ENCODE peak calls at places on chromosomes 11 and 22, in five cellular contexts. P, W, J, L and T are unnamed samples.

GRCh38 chr11:129451524-129451923 is 75.9 kb downstream of the BARX2 start:
- DNase-seq in P (no peak), W (no peak), L (no peak), J (no peak), T (no peak)

GRCh38 chr11:71342951-71343827 is 90.8 kb upstream of the SHANK2 start:
- DNase-seq in P (peak; percentile 28), J (peak; percentile 84), W (peak; percentile 29), L (peak; percentile 15), T (peak; percentile 23)

GRCh38 chr11:116871248-116871647 is 33.8 kb upstream of the APOA1 start:
- DNase-seq in J (no peak), W (peak; percentile 76), L (peak; percentile 90), P (no peak), T (peak; percentile 64)

GRCh38 chr22:29205598-29206371 is at the start of gene EMID1:
- DNase-seq in W (peak; percentile 36), J (peak; percentile 83), L (peak; percentile 9), P (no peak), T (peak; percentile 26)

GRCh38 chr11:120522736-120523135 is 11.2 kb downstream of the GRIK4 start:
- DNase-seq in J (no peak), L (no peak), W (no peak), P (no peak), T (no peak)

GRCh38 chr11:6251120-6251733 is 8.4 kb upstream of the CCKBR start:
- DNase-seq in W (peak; percentile 74), P (peak; percentile 82), L (peak; percentile 75), J (peak; percentile 83), T (peak; percentile 83)

GRCh38 chr11:116700586-116701220 is 72.1 kb downstream of the BUD13 start:
- DNase-seq in W (no peak), J (no peak), L (no peak), P (no peak), T (no peak)

GRCh38 chr11:66015094-66015881 is 3.5 kb downstream of the CST6 start:
- DNase-seq in L (no peak), P (peak; percentile 74), W (peak; percentile 72), J (no peak), T (no peak)

GRCh38 chr11:57536947-57537654 is at the start of gene SMTNL1:
- DNase-seq in P (no peak), W (no peak), J (no peak), L (no peak), T (no peak)

GRCh38 chr11:88704505-88704904 is 361.3 kb downstream of the GRM5 start:
- DNase-seq in L (peak; percentile 5), J (no peak), P (no peak), W (no peak), T (peak; percentile 4)

GRCh38 chr11:69983897-69984438 is 94.1 kb upstream of the ANO1 start:
- DNase-seq in L (peak; percentile 37), J (no peak), P (no peak), W (no peak), T (no peak)

GRCh38 chr11:17933710-17934109 is 79.1 kb downstream of the SERGEF start:
- DNase-seq in J (no peak), W (no peak), L (no peak), P (no peak), T (no peak)

GRCh38 chr11:83192846-83193245 is 666 bp upstream of the ANKRD42 start:
- DNase-seq in P (no peak), W (peak; percentile 26), J (no peak), L (no peak), T (peak; percentile 53)

GRCh38 chr22:42320463-42321416 is 50.3 kb upstream of the TCF20 start:
- DNase-seq in J (no peak), L (no peak), P (no peak), W (no peak), T (no peak)

GRCh38 chr11:119572481-119573424 is 149.8 kb upstream of the THY1 start:
- DNase-seq in W (no peak), J (no peak), L (no peak), P (no peak), T (no peak)

GRCh38 chr22:37145415-37146385 is 4.0 kb downstream of the IL2RB start:
- DNase-seq in L (peak; percentile 2), P (no peak), J (peak; percentile 17), W (no peak), T (no peak)

GRCh38 chr11:11937957-11938356 is 70.5 kb downstream of the DKK3 start:
- DNase-seq in J (no peak), L (peak; percentile 38), P (no peak), W (no peak), T (peak; percentile 4)

GRCh38 chr11:44899959-44900358 is 50.7 kb downstream of the TP53I11 start:
- DNase-seq in P (no peak), J (peak; percentile 63), W (peak; percentile 75), L (peak; percentile 71), T (peak; percentile 66)

GRCh38 chr11:126498281-126498680 is 142.8 kb downstream of the ST3GAL4 start:
- DNase-seq in L (no peak), J (no peak), P (no peak), W (no peak), T (no peak)

GRCh38 chr11:122705396-122705795 is 49.9 kb downstream of the UBASH3B start:
- DNase-seq in W (no peak), L (no peak), J (no peak), P (no peak), T (no peak)

GRCh38 chr22:46109474-46110003 is 40.8 kb upstream of the PPARA start:
- DNase-seq in P (no peak), L (no peak), J (no peak), W (no peak), T (no peak)

GRCh38 chr22:46107089-46107664 is 43.1 kb upstream of the PPARA start:
- DNase-seq in L (no peak), P (peak; percentile 90), W (no peak), J (no peak), T (no peak)

GRCh38 chr22:46110215-46110614 is 40.1 kb upstream of the PPARA start:
- DNase-seq in W (peak; percentile 32), P (peak; percentile 69), L (peak; percentile 34), J (peak; percentile 58), T (peak; percentile 58)

GRCh38 chr22:46107753-46108563 is 42.4 kb upstream of the PPARA start:
- DNase-seq in J (no peak), P (no peak), W (no peak), L (no peak), T (no peak)

DNA sequence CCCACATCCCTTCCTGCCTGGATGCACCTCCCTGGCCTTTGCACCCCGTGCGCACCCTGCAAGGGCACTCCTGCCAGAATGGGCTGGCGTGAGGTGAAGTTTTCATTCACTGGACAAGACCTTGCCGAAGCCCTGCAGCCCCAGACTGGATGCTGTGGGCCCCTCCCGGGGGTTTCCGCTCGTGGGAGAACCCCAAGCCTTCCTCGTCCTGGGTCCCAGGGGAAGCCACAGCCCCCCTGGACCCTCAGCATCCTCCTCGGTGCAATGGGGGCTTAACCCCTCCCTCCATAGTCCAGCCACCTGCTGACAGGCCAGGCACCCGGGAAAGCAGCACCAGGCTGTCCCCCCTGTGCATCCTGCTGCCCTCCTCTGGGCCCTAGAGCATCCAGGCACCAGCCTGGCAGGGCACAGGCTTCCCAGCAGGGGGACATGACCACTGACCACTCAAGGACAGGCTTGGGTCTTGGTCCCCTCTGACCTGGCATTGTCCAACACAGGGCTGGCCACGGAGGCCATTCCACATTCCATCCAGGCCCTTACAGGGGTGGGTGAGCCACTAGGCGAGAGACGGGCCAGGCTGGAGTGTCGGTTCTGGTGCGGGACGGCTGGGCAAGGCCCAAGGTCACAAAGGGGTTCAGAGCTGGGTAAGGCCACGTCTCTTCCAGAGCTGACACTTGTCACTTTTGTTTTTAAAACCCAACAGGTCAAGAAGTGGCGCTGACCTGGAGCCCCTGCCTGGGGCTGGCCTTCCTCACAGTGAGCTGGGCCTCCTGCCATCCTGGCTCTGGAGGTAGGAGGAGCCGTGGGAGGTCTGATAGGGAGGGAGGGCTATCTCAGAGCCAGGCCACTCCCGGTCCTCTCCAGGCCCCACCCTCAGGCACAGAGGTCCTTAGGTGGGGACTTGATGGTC is 41.5 kb upstream of the PPARA start:
- DNase-seq in L (peak; percentile 23), J (peak; percentile 40), W (peak; percentile 41), P (no peak), T (peak; percentile 42)
- TF ChIP-seq CTCF in L (no peak), J (no peak), W (no peak), P (no peak), T (peak; percentile 4)

DNA sequence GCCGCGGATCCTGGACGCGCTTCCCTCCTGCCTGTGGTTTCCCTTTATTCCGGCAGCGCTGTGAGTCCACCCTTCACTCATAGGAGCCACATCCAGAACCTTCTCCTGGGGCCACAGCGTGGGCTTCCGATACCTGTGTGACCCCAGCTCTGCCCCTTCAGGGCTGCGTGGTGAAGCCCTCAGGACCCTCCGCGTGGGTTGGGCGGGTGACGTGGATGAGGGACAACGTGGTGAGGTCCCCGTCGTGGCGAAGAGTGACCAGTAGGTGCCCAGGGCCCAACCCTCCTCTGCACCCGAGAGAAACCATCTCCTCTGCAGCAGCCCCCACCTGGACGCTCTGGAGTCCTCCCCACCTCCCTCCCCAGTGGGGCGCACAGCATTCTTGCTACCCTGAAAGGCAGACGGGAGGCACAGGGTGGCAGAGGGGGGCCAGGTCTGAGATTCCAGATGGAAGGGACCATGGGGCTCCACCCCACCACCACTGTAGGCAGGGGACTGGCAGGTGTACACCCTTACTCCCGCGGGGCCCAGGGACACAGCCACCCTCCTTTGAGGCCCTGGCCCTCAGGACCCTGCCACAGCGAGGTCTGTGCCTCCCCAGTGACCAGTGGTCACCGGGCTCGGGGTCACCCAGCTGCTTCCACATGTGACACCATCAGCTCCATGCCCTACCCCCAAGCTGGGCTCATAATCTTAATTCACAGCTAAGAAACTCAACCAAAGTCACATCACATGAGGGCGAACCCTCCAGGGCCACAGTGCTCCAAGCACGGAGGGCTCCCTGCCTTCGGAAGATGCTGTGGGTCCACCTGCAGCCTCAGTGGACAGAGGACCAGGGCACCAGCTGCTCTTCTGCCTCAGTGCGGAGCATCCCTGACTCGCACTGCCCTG is 3.4 kb upstream of the ZBED4 start:
- DNase-seq in J (no peak), W (no peak), L (no peak), P (no peak), T (no peak)
- H3K4me3 ChIP-seq in J (no peak overlapping the region), W (no peak overlapping the region), L (no peak overlapping the region), P (peak overlapping the region; percentile 65), T (no peak overlapping the region)

GRCh38 chr11:1389103-1389931 is 417 bp upstream of the BRSK2 start:
- DNase-seq in J (peak; percentile 99), P (peak; percentile 99), W (peak; percentile 97), L (peak; percentile 93), T (peak; percentile 97)
- TF ChIP-seq CTCF in J (no peak), P (no peak), W (no peak), L (peak; percentile 27), T (no peak)

DNA sequence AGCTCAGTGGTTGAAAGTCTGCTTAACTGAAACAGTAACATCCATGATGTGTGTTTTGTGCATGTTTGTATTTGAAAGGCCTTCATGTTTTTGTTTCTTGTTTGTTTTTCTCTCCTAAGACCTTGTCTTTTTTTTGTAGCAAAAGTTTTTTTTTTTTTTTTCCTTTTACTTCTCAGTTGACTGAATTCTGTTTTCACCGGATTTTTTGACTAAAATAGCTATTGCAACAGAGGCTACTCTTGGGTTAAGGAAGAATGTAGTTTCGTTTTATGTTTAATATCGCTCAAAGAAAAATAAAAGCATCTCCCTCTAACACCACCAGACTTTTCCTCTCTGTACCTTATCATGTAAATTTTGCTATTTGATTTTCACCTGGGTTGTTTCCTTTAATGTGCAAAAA is 15.1 kb downstream of the APOL6 start:
- DNase-seq in J (no peak), L (no peak), P (no peak), W (peak; percentile 35), T (peak; percentile 61)
- H3K4me3 ChIP-seq in J (no peak overlapping the region), L (no peak overlapping the region), P (peak overlapping the region; percentile 44), W (peak overlapping the region; percentile 35), T (no peak overlapping the region)